ENCODE peak calls at places on chromosomes 6 and 20, in five cellular contexts. One of them, this sample, is unnamed.

GRCh38 chr6:54910326-54910952 is 63.9 kb downstream of the FAM83B start:
- DNase-seq in NCI-H748 treated with DMSO at 0.1 percent for 48 hours: peak
- DNase-seq in endothelial cell: no peak
- DNase-seq in glomerular endothelial cell: no peak
- DNase-seq in amniotic stem cell: no peak
- DNase-seq in this sample: no peak

GRCh38 chr6:6470112-6470511 is 118.4 kb upstream of the LY86 start:
- DNase-seq in NCI-H748 treated with DMSO at 0.1 percent for 48 hours: no peak
- DNase-seq in endothelial cell: no peak
- DNase-seq in glomerular endothelial cell: no peak
- DNase-seq in amniotic stem cell: no peak
- DNase-seq in this sample: no peak

GRCh38 chr6:164870175-164870574 is 439.2 kb downstream of the C6orf118 start:
- DNase-seq in NCI-H748 treated with DMSO at 0.1 percent for 48 hours: peak
- DNase-seq in endothelial cell: no peak
- DNase-seq in glomerular endothelial cell: no peak
- DNase-seq in amniotic stem cell: no peak
- DNase-seq in this sample: no peak

GRCh38 chr6:33709605-33710295 is 1.8 kb downstream of the UQCC2 start:
- DNase-seq in NCI-H748 treated with DMSO at 0.1 percent for 48 hours: no peak
- DNase-seq in endothelial cell: no peak
- DNase-seq in glomerular endothelial cell: no peak
- DNase-seq in amniotic stem cell: no peak
- DNase-seq in this sample: no peak

GRCh38 chr20:59661141-59661540 is 56.8 kb downstream of the PHACTR3 start:
- DNase-seq in NCI-H748 treated with DMSO at 0.1 percent for 48 hours: no peak
- DNase-seq in endothelial cell: no peak
- DNase-seq in glomerular endothelial cell: no peak
- DNase-seq in amniotic stem cell: no peak
- DNase-seq in this sample: no peak

GRCh38 chr6:144006731-144007454 is 1.2 kb downstream of the PLAGL1 start:
- DNase-seq in NCI-H748 treated with DMSO at 0.1 percent for 48 hours: no peak
- DNase-seq in endothelial cell: peak
- DNase-seq in glomerular endothelial cell: no peak
- DNase-seq in amniotic stem cell: no peak
- DNase-seq in this sample: peak

GRCh38 chr20:11982289-11982957 is 64.7 kb downstream of the BTBD3 start:
- DNase-seq in NCI-H748 treated with DMSO at 0.1 percent for 48 hours: no peak
- DNase-seq in endothelial cell: no peak
- DNase-seq in glomerular endothelial cell: no peak
- DNase-seq in amniotic stem cell: no peak
- DNase-seq in this sample: no peak

GRCh38 chr6:51678905-51679620 is 408.4 kb downstream of the PKHD1 start:
- DNase-seq in NCI-H748 treated with DMSO at 0.1 percent for 48 hours: no peak
- DNase-seq in endothelial cell: no peak
- DNase-seq in glomerular endothelial cell: no peak
- DNase-seq in amniotic stem cell: no peak
- DNase-seq in this sample: no peak

GRCh38 chr6:46011241-46012085 is 4.2 kb downstream of the CLIC5 start:
- DNase-seq in NCI-H748 treated with DMSO at 0.1 percent for 48 hours: no peak
- DNase-seq in endothelial cell: peak
- DNase-seq in glomerular endothelial cell: no peak
- DNase-seq in amniotic stem cell: no peak
- DNase-seq in this sample: no peak

GRCh38 chr20:21213691-21214090 is 87.8 kb downstream of the KIZ start:
- DNase-seq in NCI-H748 treated with DMSO at 0.1 percent for 48 hours: no peak
- DNase-seq in endothelial cell: no peak
- DNase-seq in glomerular endothelial cell: no peak
- DNase-seq in amniotic stem cell: no peak
- DNase-seq in this sample: no peak

GRCh38 chr20:58715709-58716475 is 23.3 kb downstream of the NPEPL1 start:
- DNase-seq in NCI-H748 treated with DMSO at 0.1 percent for 48 hours: no peak
- DNase-seq in endothelial cell: no peak
- DNase-seq in glomerular endothelial cell: no peak
- DNase-seq in amniotic stem cell: no peak
- DNase-seq in this sample: no peak

GRCh38 chr6:150813319-150813992 is 52.0 kb upstream of the MTHFD1L start:
- DNase-seq in NCI-H748 treated with DMSO at 0.1 percent for 48 hours: no peak
- DNase-seq in endothelial cell: no peak
- DNase-seq in glomerular endothelial cell: no peak
- DNase-seq in amniotic stem cell: no peak
- DNase-seq in this sample: peak

GRCh38 chr6:100176321-100176950 is 182.4 kb upstream of the MCHR2 start:
- DNase-seq in NCI-H748 treated with DMSO at 0.1 percent for 48 hours: no peak
- DNase-seq in endothelial cell: peak
- DNase-seq in glomerular endothelial cell: peak
- DNase-seq in amniotic stem cell: peak
- DNase-seq in this sample: peak

GRCh38 chr6:28208180-28208659 is 16.9 kb upstream of the ZSCAN9 start:
- DNase-seq in NCI-H748 treated with DMSO at 0.1 percent for 48 hours: no peak
- DNase-seq in endothelial cell: no peak
- DNase-seq in glomerular endothelial cell: no peak
- DNase-seq in amniotic stem cell: no peak
- DNase-seq in this sample: peak

GRCh38 chr6:128463942-128464341 is 56.5 kb downstream of the PTPRK start:
- DNase-seq in NCI-H748 treated with DMSO at 0.1 percent for 48 hours: no peak
- DNase-seq in endothelial cell: no peak
- DNase-seq in glomerular endothelial cell: no peak
- DNase-seq in amniotic stem cell: no peak
- DNase-seq in this sample: peak